ENCODE peak calls at places on chromosome 3, in nine cellular contexts. P is uterus, M is tibial artery, U is body of pancreas, G is LNCaP clone FGC, N is mammary epithelial cell, V is fibroblast of mammary gland, A is fibroblast of pulmonary artery, Y is kidney. H is an unnamed sample.

GRCh38 chr3:126549861-126550487 is 8.8 kb downstream of the C3orf22 start:
- DNase-seq in M (peak), A (no peak), G (no peak), P (peak), Y (peak), N (no peak), U (peak), V (no peak), H (peak)

GRCh38 chr3:75983609-75984290 is 198.4 kb upstream of the ZNF717 start:
- DNase-seq in N (no peak), V (no peak), P (no peak), M (no peak), U (no peak), G (no peak), Y (no peak), A (peak), H (no peak)

GRCh38 chr3:152811974-152812760 is 22.8 kb upstream of the P2RY1 start:
- DNase-seq in N (no peak), M (no peak), U (no peak), P (no peak), V (no peak), G (peak), A (no peak), Y (no peak), H (no peak)

GRCh38 chr3:113597611-113598382 is 65.4 kb downstream of the SIDT1 start:
- DNase-seq in Y (no peak), P (no peak), G (no peak), M (no peak), U (no peak), A (no peak), V (no peak), N (no peak), H (no peak)

GRCh38 chr3:170414202-170414663 is 4.4 kb upstream of the CLDN11 start:
- DNase-seq in G (peak), M (no peak), A (peak), V (peak), Y (no peak), P (peak), N (peak), U (peak), H (no peak)

GRCh38 chr3:19645093-19645492 is 288.9 kb downstream of the EFHB start:
- DNase-seq in P (no peak), U (no peak), M (no peak), A (no peak), N (peak), V (no peak), Y (no peak), G (no peak), H (no peak)

GRCh38 chr3:37768107-37768809 is 93.4 kb upstream of the CTDSPL start:
- DNase-seq in P (no peak), A (peak), N (no peak), M (no peak), Y (no peak), V (peak), G (no peak), U (peak), H (no peak)

GRCh38 chr3:123755085-123755484 is 129.0 kb downstream of the MYLK start:
- DNase-seq in M (no peak), V (no peak), G (no peak), Y (peak), N (no peak), U (peak), A (no peak), P (no peak), H (no peak)

GRCh38 chr3:43181202-43181910 is 75.5 kb upstream of the POMGNT2 start:
- DNase-seq in U (peak), P (no peak), G (no peak), M (no peak), A (no peak), Y (no peak), N (peak), V (no peak), H (no peak)

GRCh38 chr3:2896281-2896967 is 213.8 kb downstream of the IL5RA start:
- DNase-seq in V (no peak), U (no peak), M (no peak), Y (no peak), P (no peak), N (no peak), G (no peak), A (no peak), H (no peak)

GRCh38 chr3:155418426-155418825 is 124.9 kb upstream of the STRIT1 start:
- DNase-seq in G (no peak), V (no peak), P (no peak), A (peak), U (peak), M (no peak), Y (no peak), N (no peak), H (no peak)

GRCh38 chr3:63864008-63864871 is 573 bp downstream of the ATXN7 start:
- DNase-seq in V (no peak), Y (peak), P (peak), U (peak), G (no peak), M (peak), A (no peak), N (peak), H (no peak)

GRCh38 chr3:143472731-143473523 is 353.4 kb downstream of the CHST2 start:
- DNase-seq in V (no peak), N (no peak), P (no peak), Y (no peak), G (no peak), U (no peak), A (no peak), M (no peak), H (no peak)

DNA sequence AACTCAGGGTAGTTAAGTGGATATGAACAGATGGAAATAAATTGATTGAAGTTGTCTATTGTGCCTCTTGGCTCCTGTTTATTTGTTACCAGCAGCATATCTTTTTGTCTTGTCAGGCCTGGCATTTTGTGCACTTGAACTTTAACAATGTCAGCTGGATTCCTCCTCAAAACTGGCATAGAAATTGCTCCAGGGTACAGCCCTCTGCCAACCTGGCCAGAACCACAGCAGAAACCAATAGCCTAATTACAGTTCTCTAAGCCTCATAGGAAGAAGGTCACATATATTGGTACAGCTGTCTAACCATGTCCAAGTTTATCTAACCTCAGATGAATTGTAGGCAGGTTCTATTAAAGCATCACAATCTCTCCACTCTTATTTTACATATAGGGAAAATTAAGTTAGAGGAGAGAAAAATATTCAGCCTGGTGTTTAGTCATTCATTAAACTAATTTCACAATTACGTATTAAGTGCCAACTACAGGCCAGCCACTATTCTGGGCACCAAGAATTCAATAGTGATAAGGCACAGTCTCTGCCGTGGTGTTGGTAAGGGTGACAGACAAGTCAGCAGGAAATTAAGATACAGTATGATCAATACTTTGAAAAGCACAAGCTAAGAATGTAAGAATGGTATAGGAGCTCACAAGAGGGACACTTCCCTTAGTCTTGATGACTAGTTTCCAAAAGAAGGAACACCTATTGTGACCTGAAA is 452.9 kb upstream of the NECTIN3 start:
- DNase-seq in N (no peak), G (no peak), Y (no peak), A (no peak), P (no peak), U (no peak), V (no peak), M (no peak), H (no peak)
- H3K4me3 ChIP-seq in N (no peak), G (no peak), Y (no peak), A (no peak), P (no peak), U (no peak), V (no peak), M (no peak), H (no peak)

GRCh38 chr3:72938471-72939265 is 50.8 kb downstream of the GXYLT2 start:
- DNase-seq in N (peak), V (peak), P (peak), U (peak), Y (no peak), G (peak), A (peak), M (peak), H (peak)
- TF ChIP-seq CTCF in N (peak), V (peak), P (peak), U (peak), Y (peak), G (no peak), A (peak), M (peak), H (peak)

DNA sequence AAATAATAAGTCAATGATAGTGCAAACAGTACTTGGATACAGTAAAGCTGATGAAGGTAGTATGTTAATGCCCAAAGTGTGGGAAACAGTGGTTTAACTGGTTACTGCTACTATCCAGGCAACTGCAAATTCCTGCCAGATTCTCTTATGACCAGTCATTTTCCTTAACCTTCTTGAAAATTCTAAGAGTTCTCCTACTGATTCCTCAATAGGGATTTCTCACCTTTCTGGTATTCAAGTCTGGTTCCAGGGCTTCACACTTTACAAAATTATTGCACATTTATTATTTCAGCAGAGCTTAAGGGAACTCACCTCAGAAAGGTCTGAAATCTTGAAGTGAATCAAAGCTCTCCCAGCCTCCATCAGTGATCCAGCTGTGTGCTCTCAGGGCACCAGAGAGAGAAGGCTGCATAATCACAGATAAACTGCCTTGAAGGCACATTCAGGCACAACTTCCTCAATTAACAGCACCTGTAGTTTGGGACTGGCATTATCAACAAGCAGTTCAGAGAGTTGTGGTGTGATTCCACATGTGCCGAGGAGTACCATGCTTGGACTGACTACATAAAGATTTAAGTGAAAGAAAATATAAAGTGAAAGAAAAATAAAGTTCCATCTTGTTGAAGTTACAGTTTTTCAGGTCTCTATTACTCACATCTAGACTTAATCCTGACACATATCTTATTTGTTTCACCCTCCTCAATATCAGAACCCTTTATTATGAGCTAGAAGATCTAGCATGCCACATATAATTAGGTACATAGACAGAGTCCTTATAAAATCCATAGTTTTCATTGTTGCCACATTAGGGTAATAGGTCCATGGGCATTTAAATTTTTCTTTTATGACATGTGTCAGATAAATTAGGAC is 59.5 kb upstream of the TIPARP start:
- DNase-seq in M (no peak), V (peak), G (no peak), P (no peak), U (no peak), A (peak), N (peak), Y (no peak), H (no peak)
- H3K4me3 ChIP-seq in M (no peak), V (no peak), G (no peak), P (no peak), U (no peak), A (no peak), N (no peak), Y (no peak), H (no peak)

GRCh38 chr3:14125193-14126016 is 553 bp downstream of the TMEM43 start:
- DNase-seq in Y (peak), A (peak), P (peak), U (peak), M (peak), V (peak), N (peak), G (no peak), H (peak)
- TF ChIP-seq CTCF in Y (no peak), A (peak), P (no peak), U (no peak), M (no peak), V (peak), N (peak), G (no peak), H (no peak)

GRCh38 chr3:125002414-125002811 is 53.4 kb downstream of the HEG1 start:
- DNase-seq in V (no peak), Y (no peak), G (no peak), P (no peak), U (no peak), M (no peak), N (no peak), A (no peak), H (no peak)
- H3K4me3 ChIP-seq in V (no peak), Y (no peak), G (no peak), P (no peak), U (no peak), M (no peak), N (no peak), A (no peak), H (no peak)

DNA sequence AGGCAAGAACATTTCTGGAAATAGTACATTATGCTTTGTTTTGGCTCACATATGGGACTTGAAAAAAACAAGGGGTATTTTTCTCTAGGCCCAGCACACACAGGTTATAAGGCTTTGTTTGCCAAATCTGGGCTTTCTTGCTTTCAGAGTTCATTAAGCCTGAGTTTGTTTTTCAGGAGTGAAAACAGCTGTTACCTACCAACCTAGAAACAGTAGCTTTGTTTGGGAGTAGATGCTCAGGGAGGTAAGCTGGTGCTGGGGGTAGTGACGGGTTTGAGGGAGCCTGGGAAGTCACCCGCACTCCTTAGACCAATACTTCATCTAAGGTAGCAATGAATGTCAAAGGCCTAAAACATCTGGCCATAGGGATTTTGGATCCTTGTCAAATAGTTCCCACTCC is 241.3 kb downstream of the KBTBD8 start:
- DNase-seq in M (no peak), U (no peak), G (no peak), N (no peak), Y (no peak), V (no peak), A (no peak), P (no peak), H (no peak)
- TF ChIP-seq CTCF in M (no peak), U (no peak), G (no peak), N (no peak), Y (no peak), V (no peak), A (no peak), P (no peak), H (no peak)

GRCh38 chr3:109112946-109113345 is 5.0 kb downstream of the MORC1 start:
- DNase-seq in Y (no peak), N (no peak), V (no peak), A (no peak), P (no peak), M (no peak), U (no peak), G (no peak), H (no peak)
- H3K4me3 ChIP-seq in Y (no peak), N (no peak), V (no peak), A (no peak), P (no peak), M (no peak), U (no peak), G (no peak), H (no peak)

GRCh38 chr3:138573138-138573537 is 20.9 kb downstream of the CEP70 start:
- DNase-seq in P (no peak), G (no peak), N (no peak), U (no peak), Y (no peak), M (no peak), V (no peak), A (no peak), H (no peak)

GRCh38 chr3:138569090-138569489 is 25.0 kb downstream of the CEP70 start:
- DNase-seq in A (no peak), G (no peak), V (no peak), P (no peak), U (no peak), N (no peak), M (no peak), Y (no peak), H (no peak)

DNA sequence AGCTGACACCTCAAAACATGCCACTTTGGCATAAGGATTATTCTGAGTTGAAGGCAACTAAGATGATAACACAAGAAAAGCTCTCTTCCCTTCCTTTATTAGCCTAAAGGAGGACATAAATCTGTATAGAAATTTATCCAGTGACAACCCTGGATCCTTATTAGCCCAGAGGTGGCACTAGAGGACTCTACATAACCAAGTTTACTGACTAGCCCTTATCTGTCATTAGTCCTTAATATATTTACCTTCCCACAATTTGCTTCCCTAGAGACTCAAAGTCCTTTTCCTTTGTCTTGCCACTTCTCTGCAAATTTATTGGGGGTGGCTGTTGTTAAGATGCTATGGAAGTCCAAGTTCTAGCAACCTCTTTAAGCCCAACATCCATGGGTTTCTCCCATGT is 26.7 kb downstream of the CEP70 start:
- DNase-seq in Y (no peak), A (no peak), V (no peak), P (no peak), G (peak), N (no peak), M (no peak), U (no peak), H (no peak)
- TF ChIP-seq CTCF in Y (no peak), A (no peak), V (no peak), P (no peak), G (peak), N (no peak), M (no peak), U (peak), H (no peak)

DNA sequence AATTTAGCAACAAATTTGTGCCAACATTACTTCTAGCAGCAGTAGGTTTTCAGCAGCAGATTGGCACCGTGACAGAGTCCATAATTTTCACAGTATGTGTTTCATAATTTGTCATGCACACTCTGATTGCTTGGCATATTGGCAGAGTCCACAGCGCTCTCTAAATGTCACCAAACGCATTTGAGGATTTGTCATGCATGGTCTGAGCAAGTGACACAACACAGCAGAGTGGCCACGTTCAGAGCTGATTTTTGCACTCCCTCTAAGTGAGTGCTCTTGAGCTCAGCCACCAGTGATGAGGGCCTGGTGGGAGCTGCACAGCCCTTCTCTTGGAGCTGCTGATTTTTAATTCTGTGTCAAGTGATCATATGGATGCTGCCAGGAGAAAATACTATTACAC is 1270.8 kb downstream of the ROBO1 start:
- DNase-seq in Y (no peak), A (no peak), P (no peak), U (peak), M (no peak), V (no peak), N (no peak), G (peak), H (no peak)
- H3K4me3 ChIP-seq in Y (no peak), A (no peak), P (no peak), U (no peak), M (no peak), V (no peak), N (no peak), G (no peak), H (no peak)